ENCODE peak calls at places on chromosomes 16 and 17, in eight cellular contexts. U is ovary; H is CD4-positive, alpha-beta memory T cell; N is tibial nerve; Q is HCT116; I is mucosa of descending colon; F is NCI-H526; O is OCI-LY7. J is an unnamed sample.

GRCh38 chr17:43015579-43015978 is 6.6 kb downstream of the VAT1 start:
- DNase-seq in U (no peak), H (no peak), N (no peak), Q (no peak), I (no peak), F (no peak), O (no peak), J (no peak)

GRCh38 chr16:12207939-12208338 is 231.4 kb downstream of the SNX29 start:
- DNase-seq in U (no peak), H (no peak), N (no peak), Q (no peak), I (no peak), F (no peak), O (no peak), J (no peak)

GRCh38 chr17:21474815-21475214 is 98.7 kb downstream of the KCNJ12 start:
- DNase-seq in U (no peak), H (no peak), N (no peak), Q (no peak), I (no peak), F (no peak), O (no peak), J (no peak)

GRCh38 chr16:69486724-69487123 is 62.3 kb downstream of the CYB5B start:
- DNase-seq in U (no peak), H (no peak), N (no peak), Q (no peak), I (no peak), F (no peak), O (no peak), J (no peak)

GRCh38 chr17:54270499-54270898 is 447.8 kb downstream of the KIF2B start:
- DNase-seq in U (no peak), H (no peak), N (no peak), Q (no peak), I (no peak), F (no peak), O (no peak), J (no peak)

GRCh38 chr16:65176603-65177002 is 54.7 kb upstream of the CDH11 start:
- DNase-seq in U (peak; percentile 67), H (no peak), N (no peak), Q (no peak), I (peak; percentile 16), F (no peak), O (no peak), J (peak; percentile 2)

GRCh38 chr16:84611041-84611440 is 6.8 kb downstream of the COTL1 start:
- DNase-seq in U (no peak), H (no peak), N (no peak), Q (no peak), I (no peak), F (no peak), O (no peak), J (no peak)

GRCh38 chr17:7837375-7838290 is 3.6 kb downstream of the KDM6B start:
- DNase-seq in U (no peak), H (no peak), N (no peak), Q (no peak), I (peak; percentile 35), F (peak; percentile 48), O (peak; percentile 73), J (peak; percentile 77)

GRCh38 chr17:37092041-37092440 is 143.3 kb downstream of the AATF start:
- DNase-seq in U (no peak), H (no peak), N (no peak), Q (no peak), I (peak; percentile 44), F (no peak), O (no peak), J (peak; percentile 93)

GRCh38 chr17:704111-704864 is 10.4 kb downstream of the VPS53 start:
- DNase-seq in U (no peak), H (no peak), N (no peak), Q (no peak), I (no peak), F (no peak), O (no peak), J (no peak)

GRCh38 chr17:36124879-36125824 is 21.5 kb downstream of the CCL4 start:
- DNase-seq in U (no peak), H (no peak), N (no peak), Q (peak; percentile 33), I (no peak), F (no peak), O (peak; percentile 59), J (no peak)

GRCh38 chr17:40460585-40460975 is 17.3 kb downstream of the IGFBP4 start:
- DNase-seq in U (no peak), H (no peak), N (no peak), Q (no peak), I (no peak), F (no peak), O (no peak), J (no peak)

GRCh38 chr17:18039535-18040286 is 503 bp downstream of the GID4 start:
- DNase-seq in U (peak; percentile 41), H (no peak), N (no peak), Q (no peak), I (peak; percentile 17), F (peak; percentile 65), O (peak; percentile 60), J (peak; percentile 32)

GRCh38 chr17:76014925-76015261 is 12.2 kb downstream of the EVPL start:
- DNase-seq in U (no peak), H (no peak), N (no peak), Q (no peak), I (no peak), F (no peak), O (no peak), J (no peak)

GRCh38 chr17:28043296-28043695 is 819 bp downstream of the NLK start:
- DNase-seq in U (no peak), H (no peak), N (no peak), Q (no peak), I (no peak), F (no peak), O (peak; percentile 7), J (no peak)

GRCh38 chr16:31331141-31331764 is 23.7 kb upstream of the ITGAX start:
- DNase-seq in U (no peak), H (no peak), N (no peak), Q (no peak), I (no peak), F (no peak), O (no peak), J (no peak)

GRCh38 chr17:9969301-9969935 is 64.3 kb upstream of the RCVRN start:
- DNase-seq in U (no peak), H (no peak), N (no peak), Q (no peak), I (no peak), F (no peak), O (no peak), J (no peak)

GRCh38 chr16:31009894-31010293 is 544 bp downstream of the STX1B start:
- DNase-seq in U (no peak), H (no peak), N (no peak), Q (no peak), I (no peak), F (peak; percentile 15), O (no peak), J (no peak)

GRCh38 chr17:338442-339192 is 14.0 kb downstream of the RPH3AL start:
- DNase-seq in U (no peak), H (no peak), N (no peak), Q (no peak), I (no peak), F (peak; percentile 17), O (no peak), J (peak; percentile 44)

GRCh38 chr16:59341368-59341767 is 607.3 kb upstream of the GOT2 start:
- DNase-seq in U (no peak), H (no peak), N (no peak), Q (no peak), I (no peak), F (peak; percentile 41), O (no peak), J (no peak)

GRCh38 chr17:44279586-44280344 is 11.8 kb upstream of the SLC4A1 start:
- DNase-seq in U (peak; percentile 88), H (no peak), N (peak; percentile 37), Q (no peak), I (peak; percentile 66), F (no peak), O (peak; percentile 12), J (peak; percentile 43)

GRCh38 chr17:75384751-75385150 is 20.7 kb downstream of the GRB2 start:
- DNase-seq in U (no peak), H (no peak), N (no peak), Q (no peak), I (no peak), F (no peak), O (no peak), J (no peak)

GRCh38 chr17:40065041-40065770 is 2.4 kb downstream of the THRA start:
- DNase-seq in U (peak; percentile 59), H (no peak), N (no peak), Q (no peak), I (peak; percentile 43), F (peak; percentile 26), O (no peak), J (peak; percentile 36)

GRCh38 chr16:79543219-79543618 is 57.3 kb downstream of the MAF start:
- DNase-seq in U (no peak), H (no peak), N (no peak), Q (no peak), I (no peak), F (no peak), O (no peak), J (no peak)

GRCh38 chr16:79050063-79050462 is 550.5 kb downstream of the MAF start:
- DNase-seq in U (no peak), H (no peak), N (no peak), Q (no peak), I (no peak), F (no peak), O (no peak), J (no peak)

GRCh38 chr17:42725143-42725542 is 19.7 kb downstream of the EZH1 start:
- DNase-seq in U (no peak), H (no peak), N (no peak), Q (no peak), I (no peak), F (no peak), O (no peak), J (no peak)